ENCODE peak calls at places on chromosome 22, in seven cellular contexts. V is right cardiac atrium; N is suprapubic skin; L is body of pancreas; C is K562; D is CD8-positive, alpha-beta memory T cell; J is psoas muscle. A is an unnamed sample.
A peak's percentile ranks its signal among the peaks of the same experiment; 100 is the strongest.

GRCh38 chr22:23305321-23305910 is 125.1 kb downstream of the BCR start:
- DNase-seq in V (peak; percentile 36), D (no peak), N (peak; percentile 55), L (no peak), J (no peak), C (no peak), A (peak; percentile 2)

GRCh38 chr22:28911777-28912669 is 28.7 kb downstream of the ZNRF3 start:
- DNase-seq in V (no peak), L (peak; percentile 24), C (no peak), D (no peak), J (no peak), N (no peak), A (peak; percentile 53)

GRCh38 chr22:42623301-42623751 is 8.6 kb upstream of the POLDIP3 start:
- DNase-seq in N (peak; percentile 77), D (no peak), C (no peak), V (peak; percentile 60), J (peak; percentile 57), L (no peak), A (no peak)

GRCh38 chr22:20258584-20259335 is 9.4 kb downstream of the RTN4R start:
- DNase-seq in D (no peak), V (no peak), N (no peak), L (no peak), J (no peak), C (peak; percentile 91), A (no peak)

GRCh38 chr22:33381531-33382406 is 323.6 kb upstream of the SYN3 start:
- DNase-seq in C (peak; percentile 7), D (no peak), N (no peak), L (no peak), V (no peak), J (no peak), A (peak; percentile 92)

GRCh38 chr22:50548046-50548912 is 2.6 kb downstream of the KLHDC7B start:
- DNase-seq in J (peak; percentile 59), N (no peak), V (peak; percentile 71), C (no peak), D (peak; percentile 80), L (no peak), A (no peak)

GRCh38 chr22:23230348-23231068 is 50.2 kb downstream of the BCR start:
- DNase-seq in C (peak; percentile 52), D (no peak), L (no peak), J (no peak), V (peak; percentile 35), N (no peak), A (no peak)

GRCh38 chr22:43441751-43442150 is 29.9 kb downstream of the MPPED1 start:
- DNase-seq in N (no peak), J (peak; percentile 28), L (no peak), D (no peak), V (no peak), C (no peak), A (no peak)

GRCh38 chr22:46614070-46614931 is 5.9 kb upstream of the GRAMD4 start:
- DNase-seq in C (no peak), D (peak; percentile 85), J (no peak), L (no peak), V (peak; percentile 56), N (no peak), A (no peak)

GRCh38 chr22:28795071-28795693 is 5.2 kb downstream of the XBP1 start:
- DNase-seq in V (no peak), D (no peak), C (no peak), N (no peak), J (no peak), L (no peak), A (no peak)

GRCh38 chr22:29312218-29313125 is 3.0 kb downstream of the RASL10A start:
- DNase-seq in J (no peak), L (peak; percentile 12), C (no peak), N (peak; percentile 76), D (no peak), V (peak; percentile 74), A (no peak)

GRCh38 chr22:43921361-43921760 is 2.2 kb upstream of the PNPLA3 start:
- DNase-seq in D (no peak), V (no peak), C (no peak), J (no peak), N (no peak), L (no peak), A (peak; percentile 64)

DNA sequence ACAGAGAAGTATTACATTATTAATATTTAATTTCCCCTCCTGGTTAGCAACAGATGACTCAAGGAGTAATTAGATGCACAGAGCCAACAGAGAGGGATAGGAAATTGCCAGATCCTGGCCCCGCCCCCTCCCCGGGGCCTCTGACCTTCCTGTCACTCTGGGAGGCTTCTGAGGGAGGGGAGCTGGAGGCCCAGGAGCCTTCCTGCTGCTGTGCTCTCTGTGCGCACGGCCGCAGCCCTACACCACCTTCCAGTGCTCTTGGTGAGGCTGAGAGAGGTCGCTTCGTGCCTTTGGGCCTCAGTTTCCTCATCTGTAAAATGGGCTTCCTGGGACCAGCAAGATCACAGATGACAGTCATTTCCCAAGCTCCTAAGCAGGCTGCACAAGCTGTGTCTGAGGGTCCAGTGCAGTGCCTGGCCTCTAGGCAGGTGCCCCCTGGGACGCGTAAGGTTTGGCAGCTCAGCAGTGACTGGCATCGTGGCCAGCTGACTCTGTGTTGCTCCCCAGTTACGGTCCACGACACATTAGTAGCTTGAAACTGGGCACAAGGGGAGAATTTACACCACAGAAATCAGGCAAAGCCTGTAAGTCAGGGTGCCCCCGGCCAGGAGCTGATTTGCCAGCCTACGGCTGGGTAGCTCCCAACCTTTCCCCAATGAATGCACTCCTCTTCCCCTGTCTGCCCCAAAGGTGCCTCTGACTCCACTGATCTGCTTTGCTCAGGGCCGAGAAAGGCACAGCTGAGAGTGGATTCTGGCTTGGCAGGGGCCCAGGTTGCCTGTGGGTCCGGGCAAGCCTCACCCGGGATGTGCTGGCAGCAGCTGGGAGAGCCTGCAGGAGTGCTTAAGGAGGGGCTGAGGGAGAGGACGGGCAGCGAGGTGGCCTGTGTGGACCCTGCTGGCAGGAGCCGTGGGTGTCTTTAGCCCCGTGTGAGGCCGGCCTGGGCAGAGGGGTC is 2.3 kb downstream of the ADORA2A start:
- DNase-seq in L (peak; percentile 60), J (peak; percentile 68), C (no peak), D (peak; percentile 68), N (peak; percentile 61), V (peak; percentile 85), A (peak; percentile 85)
- H3K4me1 ChIP-seq in L (peaks cover 20% of the 10 kb centered on the region), J (no peaks in the 10 kb centered on the region), C (no peaks in the 10 kb centered on the region), D (peaks cover 86% of the 10 kb centered on the region), N (peaks cover 39% of the 10 kb centered on the region), V (peaks cover 27% of the 10 kb centered on the region), A (peaks cover 56% of the 10 kb centered on the region)

DNA sequence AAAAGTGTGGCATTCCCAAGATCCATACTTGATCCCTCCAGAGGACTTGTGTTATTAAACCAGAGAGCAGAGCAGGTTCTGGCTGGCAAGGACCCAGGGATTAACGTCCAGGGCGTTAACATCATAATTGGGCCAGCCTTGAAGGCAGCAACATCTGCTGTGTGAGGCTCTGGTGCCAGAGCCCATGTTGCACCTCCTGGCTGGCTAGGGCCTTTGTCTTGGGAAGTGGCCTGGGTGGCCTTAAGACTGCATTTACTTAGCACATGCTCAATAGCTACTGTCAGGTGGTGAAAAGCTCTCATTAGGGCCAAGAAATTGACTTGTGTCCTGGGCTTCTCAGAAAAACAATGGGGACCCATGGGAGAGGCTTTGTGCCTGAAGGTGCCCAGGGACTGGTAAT is 66.6 kb downstream of the CACNG2 start:
- DNase-seq in N (no peak), V (no peak), C (no peak), J (no peak), D (no peak), L (no peak), A (no peak)
- H3K4me3 ChIP-seq in N (no peak overlapping the region), V (no peak overlapping the region), C (no peak overlapping the region), J (no peak overlapping the region), D (no peak overlapping the region), L (no peak overlapping the region), A (no peak overlapping the region)

GRCh38 chr22:27159016-27159415 is 501.6 kb downstream of the MIAT start:
- DNase-seq in N (no peak), V (no peak), D (no peak), L (no peak), C (no peak), J (no peak), A (no peak)

GRCh38 chr22:27163162-27164137 is 506.1 kb downstream of the MIAT start:
- DNase-seq in D (no peak), C (no peak), V (no peak), N (no peak), L (no peak), J (no peak), A (no peak)

GRCh38 chr22:27154717-27155116 is 497.3 kb downstream of the MIAT start:
- DNase-seq in V (peak; percentile 56), D (no peak), L (peak; percentile 25), J (no peak), N (no peak), C (peak; percentile 44), A (no peak)

GRCh38 chr22:27157090-27157489 is 499.7 kb downstream of the MIAT start:
- DNase-seq in D (no peak), L (no peak), C (no peak), N (no peak), V (no peak), J (no peak), A (no peak)

GRCh38 chr22:27159716-27160295 is 502.4 kb downstream of the MIAT start:
- DNase-seq in V (no peak), C (no peak), J (no peak), N (no peak), L (no peak), D (no peak), A (peak; percentile 28)
- H3K27me3 ChIP-seq in V (no peaks in the 10 kb centered on the region), C (peaks cover 11% of the 10 kb centered on the region), J (no peaks in the 10 kb centered on the region), N (peaks cover 41% of the 10 kb centered on the region), L (no peaks in the 10 kb centered on the region), D (no peaks in the 10 kb centered on the region), A (no peaks in the 10 kb centered on the region)

DNA sequence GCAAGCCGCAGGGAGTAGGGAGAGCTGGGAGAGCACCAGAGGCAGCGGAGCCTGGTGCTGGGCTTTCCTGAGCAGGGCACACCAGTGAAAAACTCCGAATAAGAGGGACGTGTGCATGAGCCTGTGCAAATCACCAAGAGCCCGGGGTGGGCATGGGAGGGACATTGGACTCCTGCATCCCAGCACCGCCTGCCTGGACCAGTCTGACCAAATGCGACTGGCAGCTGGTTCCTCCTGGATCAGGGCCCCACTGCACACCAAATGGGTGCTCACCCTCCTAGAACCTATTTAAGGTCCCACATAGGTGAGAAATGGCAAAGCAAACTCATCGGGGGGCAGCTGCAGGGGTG is 3.1 kb downstream of the PPM1F start:
- DNase-seq in J (no peak), D (no peak), C (no peak), V (no peak), N (no peak), L (no peak), A (no peak)
- H3K4me1 ChIP-seq in J (peaks cover 44% of the 10 kb centered on the region), D (peaks cover 18% of the 10 kb centered on the region), C (peaks cover 39% of the 10 kb centered on the region), V (peaks cover 15% of the 10 kb centered on the region), N (peaks cover 60% of the 10 kb centered on the region), L (peaks cover 14% of the 10 kb centered on the region), A (peaks cover 5% of the 10 kb centered on the region)

GRCh38 chr22:27097933-27098332 is 440.5 kb downstream of the MIAT start:
- DNase-seq in V (peak; percentile 53), J (peak; percentile 57), L (no peak), C (no peak), N (no peak), D (no peak), A (no peak)

GRCh38 chr22:27100789-27101188 is 443.4 kb downstream of the MIAT start:
- DNase-seq in V (peak; percentile 61), N (no peak), L (no peak), J (no peak), C (no peak), D (no peak), A (peak; percentile 79)

GRCh38 chr22:27100323-27100722 is 442.9 kb downstream of the MIAT start:
- DNase-seq in N (no peak), V (peak; percentile 79), J (no peak), D (no peak), L (no peak), C (no peak), A (no peak)

GRCh38 chr22:27099896-27100295 is 442.5 kb downstream of the MIAT start:
- DNase-seq in J (no peak), N (no peak), C (no peak), L (no peak), D (no peak), V (no peak), A (no peak)

GRCh38 chr22:27101288-27101687 is 443.9 kb downstream of the MIAT start:
- DNase-seq in V (no peak), J (no peak), D (no peak), L (no peak), C (no peak), N (no peak), A (no peak)
- H3K4me3 ChIP-seq in V (no peak overlapping the region), J (no peak overlapping the region), D (no peak overlapping the region), L (no peak overlapping the region), C (no peak overlapping the region), N (no peak overlapping the region), A (no peak overlapping the region)

A was measured in SJCRH30.